ENCODE peak calls at places on chromosomes 11 and 22, in five cellular contexts. G is thoracic aorta, J is cardiac fibroblast, Y is PC-3, T is brain microvascular endothelial cell. L is an unnamed sample.

GRCh38 chr11:116890193-116890592 is 52.8 kb upstream of the APOA1 start:
- DNase-seq in G (no peak), T (no peak), Y (peak; percentile 60), J (no peak), L (no peak)

GRCh38 chr11:93857413-93858185 is 7.2 kb upstream of the VSTM5 start:
- DNase-seq in Y (peak; percentile 22), J (peak; percentile 6), T (no peak), G (no peak), L (no peak)

GRCh38 chr11:10927533-10927932 is 69.7 kb upstream of the ZBED5 start:
- DNase-seq in T (no peak), J (no peak), Y (peak; percentile 84), G (no peak), L (peak; percentile 19)

GRCh38 chr11:95968585-95968984 is 44.7 kb upstream of the MTMR2 start:
- DNase-seq in T (no peak), Y (peak; percentile 56), J (no peak), G (no peak), L (peak; percentile 7)

GRCh38 chr11:94224078-94224477 is 80.3 kb upstream of the IZUMO1R start:
- DNase-seq in G (no peak), T (no peak), J (no peak), Y (no peak), L (peak; percentile 14)

GRCh38 chr11:96254087-96254486 is 88.9 kb downstream of the MAML2 start:
- DNase-seq in Y (no peak), J (peak; percentile 92), T (peak; percentile 76), G (no peak), L (peak; percentile 25)

GRCh38 chr22:35334010-35334409 is 34.3 kb downstream of the TOM1 start:
- DNase-seq in J (no peak), Y (no peak), T (no peak), G (no peak), L (no peak)

GRCh38 chr11:59144096-59144495 is 1.4 kb downstream of the FAM111A start:
- DNase-seq in Y (peak; percentile 20), J (no peak), T (no peak), G (no peak), L (no peak)

GRCh38 chr11:44065161-44065571 is 904 bp upstream of the ACCS start:
- DNase-seq in J (no peak), Y (no peak), T (no peak), G (no peak), L (no peak)

GRCh38 chr11:35623708-35624168 is 5.5 kb downstream of the FJX1 start:
- DNase-seq in J (peak; percentile 81), G (no peak), Y (peak; percentile 92), T (peak; percentile 95), L (peak; percentile 96)

GRCh38 chr11:105230586-105230985 is 91.0 kb upstream of the CARD18 start:
- DNase-seq in T (no peak), G (no peak), Y (no peak), J (no peak), L (peak; percentile 36)

GRCh38 chr11:94768602-94769511 is 701 bp downstream of the AMOTL1 start:
- DNase-seq in G (no peak), Y (peak; percentile 55), T (no peak), J (peak; percentile 46), L (no peak)

GRCh38 chr22:27620367-27621154 is 181.0 kb downstream of the MN1 start:
- DNase-seq in J (no peak), T (no peak), Y (peak; percentile 18), G (no peak), L (peak; percentile 82)

GRCh38 chr11:68798221-68798813 is 43.4 kb downstream of the CPT1A start:
- DNase-seq in T (no peak), G (no peak), Y (peak; percentile 52), J (peak; percentile 33), L (peak; percentile 14)

GRCh38 chr11:69892237-69892985 is 73.2 kb upstream of the FGF3 start:
- DNase-seq in J (no peak), T (no peak), Y (no peak), G (no peak), L (no peak)

GRCh38 chr11:76560219-76560618 is 110.3 kb downstream of the LRRC32 start:
- DNase-seq in T (no peak), Y (peak; percentile 78), J (no peak), G (no peak), L (peak; percentile 50)

GRCh38 chr11:30346068-30346688 is 23.3 kb downstream of the ARL14EP start:
- DNase-seq in Y (peak; percentile 64), T (peak; percentile 20), G (no peak), J (peak; percentile 74), L (peak; percentile 66)

GRCh38 chr11:12802418-12803085 is 128.3 kb downstream of the TEAD1 start:
- DNase-seq in T (peak; percentile 79), J (peak; percentile 81), G (no peak), Y (peak; percentile 95), L (peak; percentile 99)

GRCh38 chr11:114110948-114111347 is 51.4 kb downstream of the ZBTB16 start:
- DNase-seq in Y (no peak), T (no peak), G (no peak), J (peak; percentile 71), L (no peak)

GRCh38 chr22:29477919-29478318 is 2.1 kb upstream of the NEFH start:
- DNase-seq in Y (no peak), J (no peak), T (no peak), G (no peak), L (no peak)

GRCh38 chr11:122367809-122368231 is 251.8 kb upstream of the BLID start:
- DNase-seq in J (peak; percentile 85), T (peak; percentile 1), G (no peak), Y (no peak), L (peak; percentile 67)

GRCh38 chr11:66641834-66642233 is 3.3 kb downstream of the RBM4 start:
- DNase-seq in G (no peak), T (no peak), J (peak; percentile 15), Y (no peak), L (no peak)
- H3K4me3 ChIP-seq in G (peak overlapping the region; percentile 93), T (peak overlapping the region; percentile 98), J (peak overlapping the region; percentile 32), Y (peak overlapping the region; percentile 95), L (peak overlapping the region; percentile 95)

DNA sequence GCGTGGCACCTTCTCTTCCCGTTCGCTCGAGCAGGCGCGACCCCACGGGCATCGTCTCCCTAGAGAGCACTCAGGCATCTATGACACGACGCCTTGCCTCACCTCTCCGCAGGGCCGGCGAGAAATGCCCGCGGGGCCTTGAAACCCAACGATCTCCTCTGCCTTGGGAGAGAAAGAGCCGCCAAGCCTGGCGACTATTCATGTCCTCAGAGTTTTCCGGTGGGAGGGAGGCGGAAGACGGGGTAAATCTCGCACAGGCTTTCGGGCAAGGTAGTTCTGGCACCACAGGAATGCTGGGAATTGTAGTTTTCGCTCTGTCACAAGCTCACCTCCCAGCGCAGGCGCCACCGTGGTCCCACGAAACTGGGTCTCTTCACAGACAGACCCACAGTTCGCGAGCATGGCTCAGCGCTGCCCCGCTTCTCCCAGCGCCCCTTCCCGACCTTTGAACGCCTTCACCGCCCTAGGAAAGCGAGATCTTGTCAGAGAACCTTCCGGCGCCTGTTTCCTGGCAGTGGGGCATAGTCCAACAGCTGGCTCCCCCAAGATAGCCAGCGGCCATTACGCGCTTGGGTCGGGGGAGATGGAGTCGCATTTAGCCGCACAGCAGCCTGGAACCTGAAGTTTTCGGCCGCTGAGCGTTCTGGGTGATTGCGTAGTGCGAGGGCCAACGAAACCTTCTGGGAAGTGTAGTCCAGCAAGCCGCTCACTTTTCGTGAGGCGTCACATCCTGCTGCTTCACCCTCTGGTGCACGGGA is at the start of gene CCDC90B:
- DNase-seq in J (peak; percentile 98), Y (peak; percentile 99), T (peak; percentile 97), G (peak; percentile 89), L (peak; percentile 99)
- TF ChIP-seq CTCF in J (no peak), Y (no peak), T (peak; percentile 28), G (no peak), L (peak; percentile 47)

DNA sequence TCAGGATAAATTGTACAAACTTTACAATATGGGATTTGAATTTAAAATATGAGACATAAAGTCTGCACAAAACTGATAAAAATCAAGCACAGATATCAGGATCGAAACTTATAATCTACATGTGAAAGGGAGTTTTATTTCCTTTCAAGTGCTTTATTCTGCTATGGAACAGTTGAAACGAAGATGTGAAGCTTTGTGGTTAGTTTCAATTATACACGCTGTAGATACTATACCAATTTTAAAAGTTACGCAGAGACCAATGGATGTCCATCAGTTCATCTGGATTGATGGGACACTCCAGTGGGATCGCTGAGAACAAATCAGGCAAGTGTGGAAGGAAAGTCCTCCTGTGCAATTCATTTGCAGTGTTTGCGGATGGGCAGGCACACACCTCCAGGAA is 34.5 kb upstream of the CAT start:
- DNase-seq in Y (no peak), J (no peak), T (no peak), G (no peak), L (no peak)
- H3K4me3 ChIP-seq in Y (no peak overlapping the region), J (no peak overlapping the region), T (no peak overlapping the region), G (no peak overlapping the region), L (no peak overlapping the region)

GRCh38 chr11:29019960-29020683 is 911.9 kb downstream of the METTL15 start:
- DNase-seq in J (peak; percentile 61), Y (peak; percentile 73), G (no peak), T (peak; percentile 78), L (peak; percentile 44)
- TF ChIP-seq CTCF in J (peak; percentile 68), Y (peak; percentile 79), G (no peak), T (peak; percentile 82), L (peak; percentile 65)

DNA sequence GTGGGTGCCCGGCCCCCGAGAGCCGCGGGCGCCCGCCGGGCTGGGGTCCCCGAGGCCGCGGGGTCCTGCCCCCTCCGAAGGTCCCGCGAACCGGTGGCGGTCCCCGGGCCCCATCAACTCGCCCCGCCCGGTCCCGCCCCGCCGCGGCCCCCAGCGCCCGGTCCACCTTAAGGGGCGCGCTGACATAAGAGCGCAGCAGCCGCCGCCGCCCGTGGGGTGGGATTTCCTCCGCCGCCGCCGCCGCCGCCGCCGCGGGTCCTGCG is at the start of gene ZDHHC8:
- DNase-seq in G (no peak), Y (no peak), J (peak; percentile 35), T (no peak), L (peak; percentile 38)
- H3K4me3 ChIP-seq in G (peak within 1 kb of the TSS; percentile 90), Y (peak within 1 kb of the TSS; percentile 74), J (peak within 1 kb of the TSS; percentile 91), T (peak within 1 kb of the TSS; percentile 81), L (peak within 1 kb of the TSS; percentile 74)

DNA sequence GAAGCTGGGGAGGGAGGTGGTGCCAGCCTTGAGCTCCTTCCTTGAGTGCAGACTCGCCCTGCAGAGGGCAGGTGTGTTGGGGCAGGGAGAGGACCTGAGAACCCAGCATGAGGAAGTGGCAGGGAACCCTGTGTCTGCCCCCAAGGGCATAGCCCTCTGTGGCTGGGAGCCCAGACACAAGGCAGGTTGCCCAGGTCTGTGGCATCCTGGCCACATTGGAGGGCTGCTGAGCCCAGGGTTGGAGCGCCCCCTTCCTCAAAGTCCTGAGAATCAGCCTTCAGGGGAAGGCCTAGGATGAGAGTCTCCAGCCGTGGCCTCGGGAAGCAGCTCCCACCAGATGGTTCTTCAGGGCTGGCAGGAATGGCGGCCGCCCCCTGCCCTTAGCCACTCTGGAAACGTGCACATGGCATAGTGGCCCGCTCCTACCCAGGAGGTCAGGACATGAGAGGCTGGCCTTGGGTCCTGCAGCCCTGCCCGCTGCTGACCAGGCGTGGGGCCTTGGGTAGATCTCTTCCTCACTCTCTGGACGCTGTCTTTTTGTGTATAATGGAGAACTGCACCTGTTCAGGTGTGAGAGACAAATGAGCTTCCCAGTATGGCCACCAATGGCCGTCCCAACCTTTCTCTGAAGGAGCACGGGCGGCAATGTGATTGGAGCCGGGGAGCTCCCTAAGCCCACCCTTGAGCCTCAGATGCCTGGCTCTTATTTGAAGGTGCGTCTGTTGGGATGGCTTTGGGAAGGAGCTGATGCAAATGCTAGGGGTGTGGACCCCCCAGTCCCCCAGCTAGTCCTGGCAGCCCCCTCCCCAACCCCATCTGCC is 4.5 kb upstream of the CDC42BPG start:
- DNase-seq in Y (peak; percentile 66), G (no peak), J (no peak), T (no peak), L (no peak)
- TF ChIP-seq CTCF in Y (peak; percentile 57), G (no peak), J (no peak), T (peak; percentile 27), L (no peak)